ENCODE peak calls at places on chromosome 17, in nine cellular contexts. One of them, this sample, is unnamed.

GRCh38 chr17:47367257-47367656 is 43.5 kb downstream of the EFCAB13 start:
- DNase-seq in natural killer cell: no peak
- DNase-seq in mucosa of descending colon: no peak
- DNase-seq in left lung: no peak
- DNase-seq in NB4: no peak
- DNase-seq in mammary epithelial cell: no peak
- DNase-seq in OCI-LY7: no peak
- DNase-seq in uterus: no peak
- DNase-seq in astrocyte of the spinal cord: no peak
- DNase-seq in this sample: no peak

GRCh38 chr17:29622337-29623282 is at the start of gene CORO6:
- DNase-seq in natural killer cell: peak
- DNase-seq in mucosa of descending colon: peak
- DNase-seq in left lung: peak
- DNase-seq in NB4: peak
- DNase-seq in mammary epithelial cell: no peak
- DNase-seq in OCI-LY7: peak
- DNase-seq in uterus: no peak
- DNase-seq in astrocyte of the spinal cord: peak
- DNase-seq in this sample: no peak

GRCh38 chr17:7839890-7840260 is 5.9 kb downstream of the KDM6B start:
- DNase-seq in natural killer cell: no peak
- DNase-seq in mucosa of descending colon: peak
- DNase-seq in left lung: peak
- DNase-seq in NB4: peak
- DNase-seq in mammary epithelial cell: no peak
- DNase-seq in OCI-LY7: peak
- DNase-seq in uterus: no peak
- DNase-seq in astrocyte of the spinal cord: peak
- DNase-seq in this sample: no peak

GRCh38 chr17:71919181-71919580 is 201.6 kb upstream of the SOX9 start:
- DNase-seq in natural killer cell: no peak
- DNase-seq in mucosa of descending colon: no peak
- DNase-seq in left lung: no peak
- DNase-seq in NB4: no peak
- DNase-seq in mammary epithelial cell: no peak
- DNase-seq in OCI-LY7: no peak
- DNase-seq in uterus: no peak
- DNase-seq in astrocyte of the spinal cord: no peak
- DNase-seq in this sample: no peak

GRCh38 chr17:61372436-61372835 is 27.2 kb upstream of the TBX2 start:
- DNase-seq in natural killer cell: no peak
- DNase-seq in mucosa of descending colon: no peak
- DNase-seq in left lung: no peak
- DNase-seq in NB4: no peak
- DNase-seq in mammary epithelial cell: no peak
- DNase-seq in OCI-LY7: no peak
- DNase-seq in uterus: no peak
- DNase-seq in astrocyte of the spinal cord: no peak
- DNase-seq in this sample: no peak

GRCh38 chr17:28030386-28030785 is 12.1 kb upstream of the NLK start:
- DNase-seq in natural killer cell: no peak
- DNase-seq in mucosa of descending colon: no peak
- DNase-seq in left lung: no peak
- DNase-seq in NB4: no peak
- DNase-seq in mammary epithelial cell: no peak
- DNase-seq in OCI-LY7: no peak
- DNase-seq in uterus: no peak
- DNase-seq in astrocyte of the spinal cord: no peak
- DNase-seq in this sample: no peak

GRCh38 chr17:42520540-42520951 is 15.5 kb upstream of the NAGLU start:
- DNase-seq in natural killer cell: no peak
- DNase-seq in mucosa of descending colon: peak
- DNase-seq in left lung: no peak
- DNase-seq in NB4: peak
- DNase-seq in mammary epithelial cell: no peak
- DNase-seq in OCI-LY7: peak
- DNase-seq in uterus: no peak
- DNase-seq in astrocyte of the spinal cord: no peak
- DNase-seq in this sample: no peak

GRCh38 chr17:77872714-77873517 is 85.6 kb upstream of the TNRC6C start:
- DNase-seq in natural killer cell: no peak
- DNase-seq in mucosa of descending colon: no peak
- DNase-seq in left lung: peak
- DNase-seq in NB4: no peak
- DNase-seq in mammary epithelial cell: no peak
- DNase-seq in OCI-LY7: no peak
- DNase-seq in uterus: no peak
- DNase-seq in astrocyte of the spinal cord: no peak
- DNase-seq in this sample: no peak

GRCh38 chr17:83026311-83026811 is 53.0 kb upstream of the METRNL start:
- DNase-seq in natural killer cell: no peak
- DNase-seq in mucosa of descending colon: no peak
- DNase-seq in left lung: no peak
- DNase-seq in NB4: no peak
- DNase-seq in mammary epithelial cell: no peak
- DNase-seq in OCI-LY7: no peak
- DNase-seq in uterus: no peak
- DNase-seq in astrocyte of the spinal cord: no peak
- DNase-seq in this sample: no peak

GRCh38 chr17:81792675-81793615 is 11.0 kb upstream of the GCGR start:
- DNase-seq in natural killer cell: no peak
- DNase-seq in mucosa of descending colon: no peak
- DNase-seq in left lung: no peak
- DNase-seq in NB4: no peak
- DNase-seq in mammary epithelial cell: no peak
- DNase-seq in OCI-LY7: no peak
- DNase-seq in uterus: no peak
- DNase-seq in astrocyte of the spinal cord: no peak
- DNase-seq in this sample: no peak

GRCh38 chr17:40910441-40910841 is 25.4 kb upstream of the KRT20 start:
- DNase-seq in natural killer cell: no peak
- DNase-seq in mucosa of descending colon: no peak
- DNase-seq in left lung: no peak
- DNase-seq in NB4: no peak
- DNase-seq in mammary epithelial cell: peak
- DNase-seq in OCI-LY7: no peak
- DNase-seq in uterus: no peak
- DNase-seq in astrocyte of the spinal cord: peak
- DNase-seq in this sample: peak

GRCh38 chr17:7460850-7461660 is 16.2 kb downstream of the CHRNB1 start:
- DNase-seq in natural killer cell: no peak
- DNase-seq in mucosa of descending colon: no peak
- DNase-seq in left lung: no peak
- DNase-seq in NB4: no peak
- DNase-seq in mammary epithelial cell: no peak
- DNase-seq in OCI-LY7: no peak
- DNase-seq in uterus: no peak
- DNase-seq in astrocyte of the spinal cord: no peak
- DNase-seq in this sample: no peak

GRCh38 chr17:6120351-6120750 is 50.2 kb downstream of the WSCD1 start:
- DNase-seq in natural killer cell: no peak
- DNase-seq in mucosa of descending colon: no peak
- DNase-seq in left lung: no peak
- DNase-seq in NB4: no peak
- DNase-seq in mammary epithelial cell: no peak
- DNase-seq in OCI-LY7: no peak
- DNase-seq in uterus: no peak
- DNase-seq in astrocyte of the spinal cord: no peak
- DNase-seq in this sample: no peak

GRCh38 chr17:81510798-81511549 is 1.6 kb downstream of the ACTG1 start:
- DNase-seq in natural killer cell: peak
- DNase-seq in mucosa of descending colon: peak
- DNase-seq in left lung: peak
- DNase-seq in NB4: no peak
- DNase-seq in mammary epithelial cell: no peak
- DNase-seq in OCI-LY7: peak
- DNase-seq in uterus: no peak
- DNase-seq in astrocyte of the spinal cord: peak
- DNase-seq in this sample: no peak

GRCh38 chr17:41413353-41413752 is 11.0 kb downstream of the KRT37 start:
- DNase-seq in natural killer cell: no peak
- DNase-seq in mucosa of descending colon: no peak
- DNase-seq in left lung: no peak
- DNase-seq in NB4: no peak
- DNase-seq in mammary epithelial cell: no peak
- DNase-seq in OCI-LY7: no peak
- DNase-seq in uterus: no peak
- DNase-seq in astrocyte of the spinal cord: no peak
- DNase-seq in this sample: no peak

GRCh38 chr17:54860617-54861468 is 39.8 kb upstream of the TOM1L1 start:
- DNase-seq in natural killer cell: no peak
- DNase-seq in mucosa of descending colon: no peak
- DNase-seq in left lung: no peak
- DNase-seq in NB4: no peak
- DNase-seq in mammary epithelial cell: no peak
- DNase-seq in OCI-LY7: no peak
- DNase-seq in uterus: no peak
- DNase-seq in astrocyte of the spinal cord: no peak
- DNase-seq in this sample: no peak

GRCh38 chr17:64534187-64534586 is 27.4 kb downstream of the CEP95 start:
- DNase-seq in natural killer cell: no peak
- DNase-seq in mucosa of descending colon: peak
- DNase-seq in left lung: no peak
- DNase-seq in NB4: peak
- DNase-seq in mammary epithelial cell: no peak
- DNase-seq in OCI-LY7: peak
- DNase-seq in uterus: no peak
- DNase-seq in astrocyte of the spinal cord: no peak
- DNase-seq in this sample: no peak
- TF ChIP-seq CTCF in natural killer cell: no peak
- TF ChIP-seq CTCF in mucosa of descending colon: no peak
- TF ChIP-seq CTCF in left lung: no peak
- TF ChIP-seq CTCF in NB4: no peak
- TF ChIP-seq CTCF in mammary epithelial cell: peak
- TF ChIP-seq CTCF in OCI-LY7: peak
- TF ChIP-seq CTCF in uterus: no peak
- TF ChIP-seq CTCF in astrocyte of the spinal cord: peak
- TF ChIP-seq CTCF in this sample: peak

GRCh38 chr17:14803781-14804180 is 461.3 kb downstream of the PMP22 start:
- DNase-seq in natural killer cell: no peak
- DNase-seq in mucosa of descending colon: no peak
- DNase-seq in left lung: no peak
- DNase-seq in NB4: no peak
- DNase-seq in mammary epithelial cell: no peak
- DNase-seq in OCI-LY7: no peak
- DNase-seq in uterus: no peak
- DNase-seq in astrocyte of the spinal cord: no peak
- DNase-seq in this sample: no peak

GRCh38 chr17:14808425-14808824 is 456.7 kb downstream of the PMP22 start:
- DNase-seq in natural killer cell: no peak
- DNase-seq in mucosa of descending colon: no peak
- DNase-seq in left lung: no peak
- DNase-seq in NB4: no peak
- DNase-seq in mammary epithelial cell: no peak
- DNase-seq in OCI-LY7: no peak
- DNase-seq in uterus: no peak
- DNase-seq in astrocyte of the spinal cord: no peak
- DNase-seq in this sample: no peak

DNA sequence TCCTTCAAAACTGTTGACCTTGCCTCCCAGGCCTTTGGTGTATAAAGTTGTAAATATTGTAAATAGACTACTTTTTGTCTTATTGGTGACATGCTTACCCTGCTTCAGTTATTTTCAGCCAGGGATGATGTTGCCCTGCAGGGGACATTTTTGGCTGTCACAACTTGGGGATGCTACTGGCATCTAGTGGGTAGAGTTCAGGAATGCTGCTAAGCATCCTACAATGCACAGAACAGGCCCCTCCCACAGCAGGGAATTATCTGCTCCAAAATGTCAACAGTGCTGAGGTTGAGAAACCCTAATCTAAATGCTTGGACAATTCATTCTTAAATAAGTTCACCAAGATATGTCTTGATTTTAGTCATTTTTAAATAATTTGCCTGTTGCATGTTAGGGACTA is 459.8 kb downstream of the PMP22 start:
- DNase-seq in natural killer cell: no peak
- DNase-seq in mucosa of descending colon: no peak
- DNase-seq in left lung: no peak
- DNase-seq in NB4: peak
- DNase-seq in mammary epithelial cell: no peak
- DNase-seq in OCI-LY7: peak
- DNase-seq in uterus: no peak
- DNase-seq in astrocyte of the spinal cord: no peak
- DNase-seq in this sample: no peak
- TF ChIP-seq CTCF in natural killer cell: no peak
- TF ChIP-seq CTCF in mucosa of descending colon: no peak
- TF ChIP-seq CTCF in left lung: no peak
- TF ChIP-seq CTCF in NB4: no peak
- TF ChIP-seq CTCF in mammary epithelial cell: peak
- TF ChIP-seq CTCF in OCI-LY7: peak
- TF ChIP-seq CTCF in uterus: no peak
- TF ChIP-seq CTCF in astrocyte of the spinal cord: no peak
- TF ChIP-seq CTCF in this sample: no peak

DNA sequence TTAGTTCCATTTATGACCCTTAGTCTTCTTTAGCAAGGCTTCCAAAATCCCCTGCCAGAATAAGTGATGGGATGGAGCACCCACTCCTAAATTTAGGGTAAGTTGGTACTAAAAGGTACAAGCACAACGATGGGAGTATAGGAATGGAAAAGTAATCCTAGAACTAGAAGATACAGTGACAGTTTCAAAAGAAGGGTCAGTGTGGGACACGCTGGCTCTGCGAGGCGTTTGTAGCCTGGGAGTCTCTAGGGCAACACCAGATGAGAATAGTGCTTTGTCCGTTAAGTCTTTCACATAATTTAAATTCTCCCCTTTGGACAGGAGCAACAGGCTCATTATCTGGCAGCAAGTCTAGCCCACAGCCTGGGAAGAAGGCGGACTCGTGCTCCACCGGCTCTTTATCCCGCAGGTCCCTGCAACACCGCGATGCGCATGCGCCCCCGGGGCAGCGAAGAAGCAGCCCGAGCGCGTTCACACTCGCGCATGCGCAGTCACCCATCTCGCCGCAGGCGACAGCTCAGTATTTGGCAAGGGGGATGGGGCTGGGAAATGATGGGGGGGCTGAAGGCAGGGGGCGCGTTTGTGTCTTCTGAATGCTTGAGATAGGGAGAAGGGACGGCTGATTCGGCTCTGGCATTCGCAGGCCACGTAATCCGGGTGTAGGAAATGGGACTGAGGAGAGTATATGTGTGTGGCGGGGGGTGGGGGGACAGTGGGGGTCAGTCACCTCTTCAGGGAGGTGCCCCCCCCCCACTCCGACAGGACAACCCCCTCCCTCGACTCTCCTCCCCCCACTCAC is 564 bp downstream of the SPOP start:
- DNase-seq in natural killer cell: peak
- DNase-seq in mucosa of descending colon: peak
- DNase-seq in left lung: peak
- DNase-seq in NB4: peak
- DNase-seq in mammary epithelial cell: peak
- DNase-seq in OCI-LY7: peak
- DNase-seq in uterus: peak
- DNase-seq in astrocyte of the spinal cord: peak
- DNase-seq in this sample: peak
- TF ChIP-seq CTCF in natural killer cell: no peak
- TF ChIP-seq CTCF in mucosa of descending colon: no peak
- TF ChIP-seq CTCF in left lung: no peak
- TF ChIP-seq CTCF in NB4: no peak
- TF ChIP-seq CTCF in mammary epithelial cell: no peak
- TF ChIP-seq CTCF in OCI-LY7: no peak
- TF ChIP-seq CTCF in uterus: no peak
- TF ChIP-seq CTCF in astrocyte of the spinal cord: no peak
- TF ChIP-seq CTCF in this sample: peak

GRCh38 chr17:9370464-9370863 is 205.2 kb downstream of the STX8 start:
- DNase-seq in natural killer cell: no peak
- DNase-seq in mucosa of descending colon: no peak
- DNase-seq in left lung: no peak
- DNase-seq in NB4: peak
- DNase-seq in mammary epithelial cell: peak
- DNase-seq in OCI-LY7: no peak
- DNase-seq in uterus: no peak
- DNase-seq in astrocyte of the spinal cord: no peak
- DNase-seq in this sample: no peak
- TF ChIP-seq CTCF in natural killer cell: no peak
- TF ChIP-seq CTCF in mucosa of descending colon: no peak
- TF ChIP-seq CTCF in left lung: no peak
- TF ChIP-seq CTCF in NB4: no peak
- TF ChIP-seq CTCF in mammary epithelial cell: no peak
- TF ChIP-seq CTCF in OCI-LY7: no peak
- TF ChIP-seq CTCF in uterus: no peak
- TF ChIP-seq CTCF in astrocyte of the spinal cord: no peak
- TF ChIP-seq CTCF in this sample: no peak